ENCODE peak calls at places on chromosomes 13 and 19, in four cellular contexts. R is Jurkat, Clone E6-1; V is activated CD4-positive, CD25-positive, alpha-beta regulatory T cell treated with anti-CD3 and anti-CD28 coated beads, Interleukin-2, amount 50 U/mL, for 72 hours; U is AG08396. Q is an unnamed sample.

GRCh38 chr13:50910483-50910805 is 853 bp downstream of the RNASEH2B start:
- DNase-seq in R (peak), V (no peak), U (peak), Q (peak)

GRCh38 chr13:102035969-102036368 is 365.9 kb downstream of the FGF14 start:
- DNase-seq in R (no peak), V (no peak), U (no peak), Q (no peak)

GRCh38 chr19:3397266-3398022 is 31.1 kb downstream of the NFIC start:
- DNase-seq in R (no peak), V (no peak), U (no peak), Q (peak)

GRCh38 chr13:44620057-44620456 is 43.9 kb upstream of the TSC22D1 start:
- DNase-seq in R (no peak), V (no peak), U (peak), Q (peak)

GRCh38 chr13:113742000-113742441 is 17.0 kb upstream of the TMEM255B start:
- DNase-seq in R (no peak), V (no peak), U (peak), Q (peak)

GRCh38 chr13:114027826-114028225 is 54.0 kb upstream of the C13orf46 start:
- DNase-seq in R (no peak), V (no peak), U (no peak), Q (no peak)

GRCh38 chr19:46213156-46213555 is 16.4 kb upstream of the IGFL1 start:
- DNase-seq in R (no peak), V (no peak), U (no peak), Q (no peak)

GRCh38 chr19:35882074-35882832 is 13.9 kb downstream of the APLP1 start:
- DNase-seq in R (peak), V (no peak), U (peak), Q (peak)

GRCh38 chr19:50214699-50215543 is 11.5 kb downstream of the MYH14 start:
- DNase-seq in R (no peak), V (no peak), U (no peak), Q (no peak)

GRCh38 chr13:45156565-45157361 is 36.5 kb downstream of the GTF2F2 start:
- DNase-seq in R (no peak), V (no peak), U (no peak), Q (no peak)

GRCh38 chr13:107124129-107124718 is 556.3 kb upstream of the ARGLU1 start:
- DNase-seq in R (no peak), V (no peak), U (no peak), Q (peak)

GRCh38 chr19:7830272-7830771 is 304 bp downstream of the EVI5L start:
- DNase-seq in R (no peak), V (no peak), U (no peak), Q (peak)

Q was measured in GM03348.